ENCODE peak calls at places on chromosomes 6 and 20, in four cellular contexts. One of them, this sample, is unnamed.

GRCh38 chr6:52375780-52376556 is 14.0 kb downstream of the PAQR8 start:
- DNase-seq in hepatocyte: no peak
- DNase-seq in HT-29: no peak
- DNase-seq in PC-9: no peak
- DNase-seq in this sample: no peak

GRCh38 chr6:158972241-158973233 is 27.5 kb downstream of the RSPH3 start:
- DNase-seq in HT-29: peak; percentile 69
- DNase-seq in hepatocyte: peak; percentile 74
- DNase-seq in PC-9: peak; percentile 4
- DNase-seq in this sample: peak; percentile 4

GRCh38 chr6:36670271-36670670 is 8.2 kb upstream of the CDKN1A start:
- DNase-seq in hepatocyte: no peak
- DNase-seq in HT-29: no peak
- DNase-seq in PC-9: no peak
- DNase-seq in this sample: no peak

GRCh38 chr6:152096863-152097496 is 289.5 kb downstream of the ESR1 start:
- DNase-seq in hepatocyte: no peak
- DNase-seq in PC-9: no peak
- DNase-seq in HT-29: no peak
- DNase-seq in this sample: peak; percentile 63

GRCh38 chr20:39069976-39070375 is 107.8 kb downstream of the DHX35 start:
- DNase-seq in HT-29: no peak
- DNase-seq in PC-9: no peak
- DNase-seq in hepatocyte: no peak
- DNase-seq in this sample: no peak

GRCh38 chr6:69696273-69696672 is 100.5 kb downstream of the LMBRD1 start:
- DNase-seq in PC-9: no peak
- DNase-seq in hepatocyte: no peak
- DNase-seq in HT-29: no peak
- DNase-seq in this sample: no peak

GRCh38 chr6:155629652-155630051 is 174.0 kb upstream of the NOX3 start:
- DNase-seq in PC-9: no peak
- DNase-seq in hepatocyte: no peak
- DNase-seq in HT-29: no peak
- DNase-seq in this sample: no peak

GRCh38 chr6:157814883-157815282 is 8.2 kb upstream of the SNX9 start:
- DNase-seq in HT-29: no peak
- DNase-seq in hepatocyte: no peak
- DNase-seq in PC-9: no peak
- DNase-seq in this sample: no peak

GRCh38 chr20:44888226-44889103 is 3.0 kb downstream of the YWHAB start:
- DNase-seq in PC-9: peak; percentile 12
- DNase-seq in HT-29: peak; percentile 62
- DNase-seq in hepatocyte: peak; percentile 30
- DNase-seq in this sample: no peak

GRCh38 chr6:72464791-72465691 is 156.8 kb upstream of the KCNQ5 start:
- DNase-seq in hepatocyte: peak; percentile 19
- DNase-seq in HT-29: no peak
- DNase-seq in PC-9: peak; percentile 16
- DNase-seq in this sample: peak; percentile 49

GRCh38 chr20:7392551-7392950 is 547.7 kb downstream of the HAO1 start:
- DNase-seq in PC-9: no peak
- DNase-seq in hepatocyte: no peak
- DNase-seq in HT-29: no peak
- DNase-seq in this sample: no peak

GRCh38 chr6:33886673-33887144 is 82.9 kb upstream of the MLN start:
- DNase-seq in PC-9: no peak
- DNase-seq in hepatocyte: peak; percentile 69
- DNase-seq in HT-29: no peak
- DNase-seq in this sample: peak; percentile 82

GRCh38 chr6:32815115-32815514 is 1.7 kb downstream of the HLA-DOB start:
- DNase-seq in HT-29: no peak
- DNase-seq in hepatocyte: no peak
- DNase-seq in PC-9: no peak
- DNase-seq in this sample: no peak

GRCh38 chr6:161924516-161925116 is 650.8 kb upstream of the AGPAT4 start:
- DNase-seq in HT-29: no peak
- DNase-seq in PC-9: no peak
- DNase-seq in hepatocyte: no peak
- DNase-seq in this sample: no peak

GRCh38 chr6:130520235-130520634 is 154.4 kb downstream of the TMEM200A start:
- DNase-seq in hepatocyte: no peak
- DNase-seq in HT-29: no peak
- DNase-seq in PC-9: no peak
- DNase-seq in this sample: no peak

GRCh38 chr6:148524509-148524908 is 181.9 kb downstream of the SASH1 start:
- DNase-seq in HT-29: no peak
- DNase-seq in hepatocyte: no peak
- DNase-seq in PC-9: no peak
- DNase-seq in this sample: no peak

GRCh38 chr20:13024581-13024980 is 15.8 kb downstream of the SPTLC3 start:
- DNase-seq in hepatocyte: no peak
- DNase-seq in PC-9: no peak
- DNase-seq in HT-29: no peak
- DNase-seq in this sample: no peak

GRCh38 chr20:33668087-33668790 is 1.5 kb downstream of the ACTL10 start:
- DNase-seq in hepatocyte: peak; percentile 82
- DNase-seq in HT-29: no peak
- DNase-seq in PC-9: no peak
- DNase-seq in this sample: no peak

GRCh38 chr20:62550087-62550565 is 74.3 kb upstream of the GATA5 start:
- DNase-seq in HT-29: no peak
- DNase-seq in PC-9: no peak
- DNase-seq in hepatocyte: no peak
- DNase-seq in this sample: no peak

GRCh38 chr6:41469156-41469950 is 76.8 kb upstream of the FOXP4 start:
- DNase-seq in PC-9: no peak
- DNase-seq in HT-29: no peak
- DNase-seq in hepatocyte: peak; percentile 5
- DNase-seq in this sample: no peak

GRCh38 chr6:89488438-89488837 is 55.5 kb downstream of the ANKRD6 start:
- DNase-seq in PC-9: no peak
- DNase-seq in hepatocyte: no peak
- DNase-seq in HT-29: no peak
- DNase-seq in this sample: no peak

GRCh38 chr20:32695089-32695488 is 21.3 kb upstream of the C20orf203 start:
- DNase-seq in PC-9: no peak
- DNase-seq in HT-29: no peak
- DNase-seq in hepatocyte: no peak
- DNase-seq in this sample: no peak

GRCh38 chr6:52532457-52532856 is 44.4 kb downstream of the TRAM2 start:
- DNase-seq in PC-9: no peak
- DNase-seq in HT-29: no peak
- DNase-seq in hepatocyte: no peak
- DNase-seq in this sample: no peak

GRCh38 chr6:5619249-5619648 is 357.9 kb downstream of the FARS2 start:
- DNase-seq in HT-29: no peak
- DNase-seq in PC-9: no peak
- DNase-seq in hepatocyte: no peak
- DNase-seq in this sample: no peak

GRCh38 chr6:158064725-158065251 is 83.1 kb downstream of the SYNJ2 start:
- DNase-seq in hepatocyte: no peak
- DNase-seq in HT-29: no peak
- DNase-seq in PC-9: no peak
- DNase-seq in this sample: no peak

GRCh38 chr6:28775052-28775376 is 148.8 kb downstream of the TRIM27 start:
- DNase-seq in HT-29: no peak
- DNase-seq in PC-9: no peak
- DNase-seq in hepatocyte: no peak
- DNase-seq in this sample: no peak

GRCh38 chr20:17843246-17844132 is 125.1 kb downstream of the SNX5 start:
- DNase-seq in PC-9: peak; percentile 78
- DNase-seq in hepatocyte: no peak
- DNase-seq in HT-29: no peak
- DNase-seq in this sample: peak; percentile 87